ENCODE peak calls at places on chromosomes 4 and X, in nine cellular contexts. M is breast epithelium; P is endodermal cell; T is spleen; I is CD8-positive, alpha-beta T cell; C is neural progenitor cell; D is adrenal gland; N is A549; J is fibroblast of pulmonary artery. B is an unnamed sample.

GRCh38 chr4:182286035-182286434 is 42.8 kb downstream of the TENM3 start:
- DNase-seq in M (no peak), P (no peak), T (no peak), I (no peak), C (no peak), D (no peak), N (no peak), J (no peak), B (peak; percentile 15)

GRCh38 chr4:34365891-34366290 is 1878.4 kb downstream of the ARAP2 start:
- DNase-seq in M (no peak), P (no peak), T (no peak), I (no peak), C (no peak), D (no peak), N (no peak), J (no peak), B (no peak)

GRCh38 chrX:129769467-129770154 is 10.1 kb upstream of the SASH3 start:
- DNase-seq in M (no peak), P (no peak), T (peak; percentile 91), I (peak; percentile 73), C (peak; percentile 11), D (no peak), N (no peak), J (no peak), B (no peak)

GRCh38 chrX:77446840-77447239 is 349 bp upstream of the FGF16 start:
- DNase-seq in M (no peak), P (peak; percentile 53), T (no peak), I (no peak), C (no peak), D (no peak), N (no peak), J (peak; percentile 21), B (peak; percentile 25)

GRCh38 chrX:134761788-134762187 is 103.5 kb upstream of the PLAC1 start:
- DNase-seq in M (no peak), P (no peak), T (no peak), I (no peak), C (no peak), D (no peak), N (peak; percentile 27), J (no peak), B (peak; percentile 35)

GRCh38 chrX:10189317-10190268 is 32.8 kb downstream of the CLCN4 start:
- DNase-seq in M (peak; percentile 65), P (peak; percentile 93), T (peak; percentile 90), I (peak; percentile 69), C (peak; percentile 74), D (peak; percentile 69), N (peak; percentile 77), J (peak; percentile 72), B (peak; percentile 67)

GRCh38 chr4:142128529-142128928 is 492.1 kb downstream of the IL15 start:
- DNase-seq in M (no peak), P (no peak), T (no peak), I (no peak), C (no peak), D (no peak), N (no peak), J (peak; percentile 54), B (no peak)

GRCh38 chr4:155529197-155529596 is 137.5 kb upstream of the GUCY1A1 start:
- DNase-seq in M (no peak), P (peak; percentile 64), T (no peak), I (no peak), C (peak; percentile 41), D (no peak), N (no peak), J (peak; percentile 56), B (peak; percentile 69)

GRCh38 chrX:27728291-27728690 is 79.5 kb upstream of the MAGEB10 start:
- DNase-seq in M (no peak), P (no peak), T (no peak), I (no peak), C (no peak), D (no peak), N (peak; percentile 2), J (peak; percentile 72), B (peak; percentile 36)

GRCh38 chr4:137705171-137705783 is 173.0 kb upstream of the PCDH18 start:
- DNase-seq in M (no peak), P (no peak), T (no peak), I (no peak), C (no peak), D (no peak), N (no peak), J (peak; percentile 97), B (peak; percentile 95)

GRCh38 chr4:94307231-94307840 is 35.3 kb downstream of the HPGDS start:
- DNase-seq in M (no peak), P (no peak), T (no peak), I (no peak), C (no peak), D (no peak), N (no peak), J (peak; percentile 13), B (no peak)

GRCh38 chr4:153521467-153521866 is 55.3 kb downstream of the TMEM131L start:
- DNase-seq in M (no peak), P (no peak), T (no peak), I (no peak), C (no peak), D (no peak), N (no peak), J (no peak), B (no peak)

GRCh38 chr4:15689540-15689939 is 7.9 kb downstream of the FAM200B start:
- DNase-seq in M (no peak), P (no peak), T (no peak), I (no peak), C (no peak), D (no peak), N (no peak), J (peak; percentile 43), B (peak; percentile 33)

GRCh38 chr4:10889819-10890218 is 205.3 kb upstream of the CLNK start:
- DNase-seq in M (no peak), P (no peak), T (no peak), I (no peak), C (no peak), D (no peak), N (no peak), J (no peak), B (no peak)

GRCh38 chr4:138190452-138190858 is 51.7 kb downstream of the SLC7A11 start:
- DNase-seq in M (no peak), P (no peak), T (no peak), I (no peak), C (no peak), D (no peak), N (no peak), J (no peak), B (no peak)

GRCh38 chr4:188161167-188161566 is 21.9 kb downstream of the TRIML1 start:
- DNase-seq in M (no peak), P (no peak), T (no peak), I (no peak), C (no peak), D (no peak), N (no peak), J (no peak), B (no peak)

GRCh38 chrX:63656871-63657580 is 128.0 kb downstream of the ARHGEF9 start:
- DNase-seq in M (no peak), P (no peak), T (no peak), I (no peak), C (no peak), D (no peak), N (no peak), J (peak; percentile 64), B (peak; percentile 72)

GRCh38 chr4:7195138-7195510 is 2.8 kb downstream of the SORCS2 start:
- DNase-seq in M (no peak), P (peak; percentile 36), T (peak; percentile 49), I (no peak), C (no peak), D (no peak), N (no peak), J (no peak), B (no peak)

GRCh38 chrX:132199941-132200340 is 19.3 kb downstream of the RAP2C start:
- DNase-seq in M (no peak), P (no peak), T (no peak), I (no peak), C (no peak), D (no peak), N (no peak), J (no peak), B (no peak)

GRCh38 chr4:151407466-151408379 is 1.3 kb upstream of the FHIP1A start:
- DNase-seq in M (peak; percentile 51), P (peak; percentile 75), T (peak; percentile 87), I (peak; percentile 16), C (peak; percentile 10), D (peak; percentile 27), N (no peak), J (no peak), B (no peak)
- H3K4me3 ChIP-seq in M (peak overlapping the region; percentile 67), P (peak overlapping the region; percentile 86), T (peak overlapping the region; percentile 52), I (peak overlapping the region; percentile 64), C (peak overlapping the region; percentile 91), D (no peak overlapping the region), N (peak overlapping the region; percentile 59), J (peak overlapping the region; percentile 56), B (no peak overlapping the region)

GRCh38 chr4:147590249-147590920 is 26.8 kb upstream of the TMEM184C start:
- DNase-seq in M (peak; percentile 27), P (peak; percentile 88), T (no peak), I (peak; percentile 36), C (peak; percentile 76), D (peak; percentile 45), N (peak; percentile 52), J (peak; percentile 87), B (peak; percentile 75)
- TF ChIP-seq CTCF in M (peak; percentile 71), P (peak; percentile 89), T (no peak), I (peak; percentile 62), C (peak; percentile 97), D (peak; percentile 79), N (peak; percentile 75), J (peak; percentile 76), B (peak; percentile 87)

DNA sequence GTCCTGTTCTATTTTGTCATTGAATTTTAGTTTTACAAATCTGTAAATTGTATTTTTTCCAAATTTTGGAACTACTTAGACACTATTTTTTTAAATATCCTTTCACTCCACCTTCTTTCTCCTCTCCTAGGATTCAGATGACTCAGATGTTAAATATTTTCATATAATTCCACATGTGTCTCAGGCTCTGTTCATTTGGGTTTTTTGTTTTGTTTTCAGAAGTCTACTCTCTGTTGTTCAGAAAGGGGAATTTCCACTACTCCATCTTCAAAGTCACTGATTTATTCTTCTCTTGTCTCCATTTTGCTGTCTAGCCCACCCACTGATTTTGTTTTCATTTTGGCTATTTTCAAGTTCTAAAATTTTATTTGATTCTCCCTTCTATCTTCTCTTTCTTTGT is 264.0 kb upstream of the SLIT2 start:
- DNase-seq in M (no peak), P (no peak), T (no peak), I (no peak), C (no peak), D (no peak), N (no peak), J (peak; percentile 75), B (peak; percentile 60)
- H3K4me3 ChIP-seq in M (no peak overlapping the region), P (no peak overlapping the region), T (no peak overlapping the region), I (no peak overlapping the region), C (no peak overlapping the region), D (no peak overlapping the region), N (no peak overlapping the region), J (no peak overlapping the region), B (no peak overlapping the region)

DNA sequence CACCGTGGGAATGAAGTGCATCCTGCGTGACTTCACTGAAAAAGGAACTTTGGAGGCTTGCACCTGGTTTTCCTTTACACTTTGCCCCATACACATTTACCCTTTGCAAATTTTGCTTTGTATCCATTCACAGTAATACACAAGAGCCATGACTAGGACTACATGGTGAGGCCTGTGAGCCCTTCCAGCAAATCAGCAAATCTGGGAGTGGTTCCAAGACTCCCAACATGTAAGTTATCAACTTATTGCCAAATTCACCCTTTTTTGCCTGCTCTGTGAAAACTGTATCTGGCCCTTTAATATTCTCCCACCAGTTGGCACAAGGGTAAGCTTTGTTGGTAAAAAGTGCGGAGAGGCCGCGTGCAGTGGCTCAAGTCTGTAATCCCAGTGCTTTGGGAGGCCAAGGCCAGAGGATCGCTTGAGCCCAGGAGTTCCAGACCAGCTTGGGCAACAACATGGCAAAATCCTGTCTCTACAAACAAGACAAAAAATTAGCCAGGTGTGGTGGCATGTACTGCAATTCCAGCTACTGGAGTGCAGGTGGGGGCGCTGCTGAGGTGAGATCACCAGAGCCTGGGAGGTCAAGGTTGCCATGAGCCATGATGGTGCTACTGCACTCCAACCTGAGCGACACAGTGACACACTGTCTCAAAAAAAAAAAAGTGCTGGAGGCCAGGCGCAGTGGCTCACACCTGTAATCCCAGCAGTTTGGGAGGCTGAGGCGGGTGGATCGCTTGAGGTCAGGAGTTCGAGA is 5.0 kb downstream of the PRMT9 start:
- DNase-seq in M (no peak), P (peak; percentile 86), T (no peak), I (no peak), C (no peak), D (no peak), N (peak; percentile 17), J (peak; percentile 34), B (peak; percentile 49)
- TF ChIP-seq CTCF in M (no peak), P (peak; percentile 73), T (no peak), I (no peak), C (peak; percentile 28), D (no peak), N (no peak), J (no peak), B (no peak)

B was measured in fibroblast of mammary gland.